ENCODE peak calls at places on chromosome 19, in ten cellular contexts. V is activated naive CD8-positive, alpha-beta T cell treated with anti-CD3 and anti-CD28 coated beads, Interleukin-2, amount 50 U/mL, for 16 hours; A is brain microvascular endothelial cell; P is foreskin fibroblast; L is activated effector memory CD4-positive, alpha-beta T cell treated with anti-CD3 and anti-CD28 coated beads, Interleukin-2, amount 50 U/mL, for 16 hours; T is H54; U is naive B cell; X is mesenteric fat pad; I is M059J; M is SW 1271. B is an unnamed sample.

GRCh38 chr19:10219678-10220077 is 11.5 kb downstream of the S1PR2 start:
- DNase-seq in P (peak; percentile 63), A (peak; percentile 63), V (no peak), I (peak; percentile 69), L (peak; percentile 70), T (no peak), X (no peak), M (no peak), U (no peak), B (peak; percentile 19)

GRCh38 chr19:35380450-35381124 is 9.7 kb downstream of the GPR42 start:
- DNase-seq in I (no peak), T (no peak), A (no peak), M (no peak), U (no peak), X (peak; percentile 43), P (no peak), V (no peak), L (no peak), B (no peak)

GRCh38 chr19:17686592-17687042 is 1.5 kb downstream of the UNC13A start:
- DNase-seq in X (no peak), M (peak; percentile 75), V (no peak), A (peak; percentile 42), L (no peak), P (peak; percentile 61), I (no peak), T (peak; percentile 62), U (no peak), B (peak; percentile 24)

GRCh38 chr19:4732680-4733114 is 9.1 kb upstream of the DPP9 start:
- DNase-seq in U (peak; percentile 64), X (no peak), M (peak; percentile 76), P (peak; percentile 78), L (peak; percentile 80), I (peak; percentile 69), A (no peak), V (peak; percentile 14), T (peak; percentile 65), B (peak; percentile 84)

GRCh38 chr19:5799247-5800241 is 5.3 kb upstream of the NRTN start:
- DNase-seq in I (no peak), A (no peak), X (no peak), M (no peak), T (no peak), P (no peak), V (no peak), U (no peak), L (no peak), B (no peak)

GRCh38 chr19:38543807-38544568 is 73.8 kb downstream of the MAP4K1 start:
- DNase-seq in T (peak; percentile 90), I (peak; percentile 97), L (no peak), P (peak; percentile 82), X (no peak), A (peak; percentile 97), U (peak; percentile 46), M (peak; percentile 60), V (no peak), B (peak; percentile 32)

GRCh38 chr19:45769821-45770191 is 754 bp upstream of the SIX5 start:
- DNase-seq in X (no peak), P (peak; percentile 61), T (no peak), V (no peak), L (no peak), U (no peak), A (peak; percentile 39), M (no peak), I (no peak), B (peak; percentile 50)

GRCh38 chr19:39296906-39297305 is 699 bp downstream of the IFNL1 start:
- DNase-seq in T (no peak), P (no peak), V (no peak), A (no peak), U (no peak), I (no peak), X (no peak), M (no peak), L (peak; percentile 48), B (no peak)

GRCh38 chr19:2550431-2551171 is 74.7 kb downstream of the GADD45B start:
- DNase-seq in U (no peak), X (no peak), A (no peak), P (no peak), L (no peak), M (no peak), I (no peak), T (no peak), V (no peak), B (no peak)

GRCh38 chr19:5828661-5829566 is 10.6 kb downstream of the FUT6 start:
- DNase-seq in X (no peak), V (no peak), I (no peak), T (no peak), U (no peak), P (peak; percentile 21), L (no peak), M (peak; percentile 27), A (no peak), B (peak; percentile 20)

GRCh38 chr19:58038688-58039204 is 4.9 kb downstream of the ZSCAN1 start:
- DNase-seq in X (no peak), L (no peak), M (no peak), I (no peak), T (no peak), A (no peak), P (peak; percentile 34), U (no peak), V (no peak), B (peak; percentile 12)

GRCh38 chr19:13597625-13598024 is 91.3 kb upstream of the CACNA1A start:
- DNase-seq in V (peak; percentile 24), P (peak; percentile 86), X (no peak), U (peak; percentile 54), T (peak; percentile 79), M (peak; percentile 45), A (peak; percentile 45), L (peak; percentile 76), I (peak; percentile 71), B (peak; percentile 88)

GRCh38 chr19:49106648-49107135 is 7.5 kb upstream of the LIN7B start:
- DNase-seq in I (peak; percentile 50), A (peak; percentile 16), U (peak; percentile 54), T (no peak), P (peak; percentile 72), X (no peak), V (peak; percentile 40), M (peak; percentile 12), L (peak; percentile 89), B (peak; percentile 70)

GRCh38 chr19:38277549-38277948 is 13.2 kb downstream of the SPINT2 start:
- DNase-seq in V (no peak), X (no peak), A (no peak), P (peak; percentile 45), M (no peak), T (no peak), U (no peak), I (no peak), L (no peak), B (peak; percentile 84)

GRCh38 chr19:43782311-43782660 is 1.5 kb upstream of the KCNN4 start:
- DNase-seq in A (no peak), I (no peak), V (no peak), L (no peak), M (no peak), U (no peak), P (no peak), X (no peak), T (no peak), B (no peak)

GRCh38 chr19:55251296-55252081 is 7.3 kb downstream of the PPP6R1 start:
- DNase-seq in V (no peak), T (peak; percentile 82), P (no peak), X (no peak), I (peak; percentile 78), A (peak; percentile 14), U (peak; percentile 32), L (peak; percentile 83), M (no peak), B (no peak)

GRCh38 chr19:50003810-50004419 is 21.3 kb downstream of the VRK3 start:
- DNase-seq in P (peak; percentile 95), M (peak; percentile 83), V (no peak), I (peak; percentile 99), U (no peak), A (peak; percentile 96), L (peak; percentile 70), X (no peak), T (peak; percentile 97), B (peak; percentile 94)

GRCh38 chr19:12872941-12873890 is 8.0 kb downstream of the DNASE2 start:
- DNase-seq in U (peak; percentile 31), P (peak; percentile 46), M (no peak), T (peak; percentile 63), A (peak; percentile 52), I (peak; percentile 25), V (no peak), X (no peak), L (peak; percentile 78), B (peak; percentile 30)

GRCh38 chr19:35049456-35049855 is 7.9 kb downstream of the HPN start:
- DNase-seq in P (peak; percentile 24), L (no peak), U (no peak), A (no peak), I (no peak), X (no peak), V (no peak), T (no peak), M (no peak), B (no peak)

GRCh38 chr19:6097911-6098310 is 12.4 kb downstream of the RFX2 start:
- DNase-seq in L (no peak), V (no peak), P (no peak), X (no peak), U (no peak), A (no peak), T (no peak), I (no peak), M (no peak), B (no peak)

GRCh38 chr19:38736413-38737280 is 7.6 kb downstream of the CAPN12 start:
- DNase-seq in L (peak; percentile 86), I (no peak), M (peak; percentile 20), U (peak; percentile 52), X (no peak), V (peak; percentile 37), T (no peak), A (no peak), P (peak; percentile 58), B (no peak)

GRCh38 chr19:51676566-51677083 is 16.5 kb upstream of the SPACA6 start:
- DNase-seq in T (no peak), P (no peak), M (no peak), L (no peak), X (no peak), U (no peak), A (no peak), V (no peak), I (no peak), B (no peak)

GRCh38 chr19:34556500-34556899 is 74.9 kb downstream of the WTIP start:
- DNase-seq in A (peak; percentile 34), M (no peak), P (peak; percentile 26), I (peak; percentile 6), V (no peak), T (no peak), X (no peak), L (no peak), U (no peak), B (peak; percentile 17)

GRCh38 chr19:11024259-11024658 is 63.4 kb downstream of the SMARCA4 start:
- DNase-seq in I (peak; percentile 7), X (no peak), M (no peak), A (no peak), L (no peak), U (no peak), P (peak; percentile 33), V (no peak), T (no peak), B (no peak)

GRCh38 chr19:48636859-48637448 is at the start of gene DBP:
- DNase-seq in M (no peak), X (no peak), P (peak; percentile 63), A (no peak), T (no peak), U (no peak), L (peak; percentile 80), I (peak; percentile 53), V (no peak), B (no peak)

GRCh38 chr19:13727798-13728197 is 36.5 kb upstream of the MRI1 start:
- DNase-seq in I (peak; percentile 60), P (peak; percentile 67), V (no peak), X (no peak), A (peak; percentile 27), L (no peak), U (no peak), M (no peak), T (no peak), B (no peak)

GRCh38 chr19:5035817-5036732 is 67.2 kb downstream of the KDM4B start:
- DNase-seq in I (no peak), V (no peak), X (no peak), A (no peak), U (no peak), P (peak; percentile 22), L (no peak), T (no peak), M (no peak), B (no peak)

GRCh38 chr19:7505682-7506384 is 10.1 kb upstream of the ZNF358 start:
- DNase-seq in M (no peak), U (no peak), X (no peak), A (no peak), L (no peak), I (peak; percentile 27), T (peak; percentile 84), V (no peak), P (no peak), B (peak; percentile 46)